ENCODE peak calls at places on chromosomes 16 and 17, in six cellular contexts. Z is uterus, H is fibroblast of the aortic adventitia, B is breast epithelium, C is tibial artery, Y is astrocyte of the spinal cord. S is an unnamed sample.

GRCh38 chr16:7888421-7888820 is 555.8 kb downstream of the RBFOX1 start:
- DNase-seq in Z (no peak), H (no peak), Y (no peak), B (no peak), C (no peak), S (no peak)

GRCh38 chr16:69187387-69187890 is 475 bp downstream of the SNTB2 start:
- DNase-seq in H (no peak), C (peak; percentile 51), Z (peak; percentile 53), Y (no peak), B (peak; percentile 66), S (no peak)

GRCh38 chr17:65158622-65159021 is 21.5 kb downstream of the RGS9 start:
- DNase-seq in Z (no peak), C (no peak), Y (no peak), H (no peak), B (no peak), S (no peak)

GRCh38 chr17:45700171-45701090 is 83.7 kb upstream of the CRHR1 start:
- DNase-seq in H (no peak), Y (no peak), Z (no peak), B (no peak), C (no peak), S (no peak)

GRCh38 chr16:15810411-15810810 is 46.4 kb downstream of the MYH11 start:
- DNase-seq in H (no peak), Y (no peak), Z (no peak), B (no peak), C (no peak), S (no peak)

GRCh38 chr17:142876-143784 is 5.8 kb downstream of the SCGB1C2 start:
- DNase-seq in H (no peak), Z (no peak), B (no peak), Y (no peak), C (peak; percentile 16), S (no peak)

GRCh38 chr16:80982646-80983045 is 24.0 kb downstream of the CMC2 start:
- DNase-seq in Y (no peak), H (no peak), C (no peak), Z (no peak), B (no peak), S (no peak)

GRCh38 chr17:44971776-44972483 is 3.8 kb upstream of the C1QL1 start:
- DNase-seq in C (no peak), Z (no peak), B (no peak), H (no peak), Y (peak; percentile 24), S (no peak)

GRCh38 chr16:22161999-22162657 is at the start of gene SDR42E2:
- DNase-seq in H (no peak), Z (no peak), B (no peak), Y (no peak), C (no peak), S (no peak)

GRCh38 chr17:2059837-2060658 is 5.1 kb downstream of the HIC1 start:
- DNase-seq in B (no peak), Z (no peak), C (no peak), Y (no peak), H (no peak), S (no peak)

GRCh38 chr17:83064021-83064731 is 15.2 kb upstream of the METRNL start:
- DNase-seq in C (peak; percentile 12), Z (peak; percentile 8), H (no peak), B (peak; percentile 50), Y (no peak), S (no peak)

GRCh38 chr17:339193-340061 is 13.2 kb downstream of the RPH3AL start:
- DNase-seq in B (peak; percentile 47), C (no peak), H (no peak), Z (no peak), Y (no peak), S (no peak)

GRCh38 chr16:8087597-8088279 is 502.6 kb downstream of the TMEM114 start:
- DNase-seq in Y (no peak), Z (no peak), C (no peak), B (no peak), H (no peak), S (no peak)

GRCh38 chr17:56424543-56425044 is 168.9 kb upstream of the NOG start:
- DNase-seq in Y (no peak), H (no peak), Z (no peak), B (no peak), C (no peak), S (no peak)

GRCh38 chr17:3038941-3039340 is 24.5 kb downstream of the OR1D5 start:
- DNase-seq in B (no peak), H (no peak), C (no peak), Y (no peak), Z (no peak), S (no peak)

GRCh38 chr17:49755681-49756283 is 8.1 kb downstream of the FAM117A start:
- DNase-seq in Z (no peak), B (no peak), H (no peak), Y (no peak), C (no peak), S (no peak)

GRCh38 chr17:32551186-32551955 is 64.6 kb downstream of the CDK5R1 start:
- DNase-seq in Z (no peak), Y (peak; percentile 78), B (no peak), H (peak; percentile 6), C (no peak), S (peak; percentile 71)

GRCh38 chr17:76274559-76274956 is 9.4 kb downstream of the UBALD2 start:
- DNase-seq in B (no peak), C (no peak), Y (no peak), Z (no peak), H (no peak), S (no peak)

GRCh38 chr16:53309457-53309856 is 124.8 kb upstream of the RBL2 start:
- DNase-seq in B (no peak), Z (no peak), Y (no peak), C (no peak), H (no peak), S (no peak)

GRCh38 chr16:19005561-19006445 is 22.1 kb downstream of the TMC7 start:
- DNase-seq in B (no peak), Y (peak; percentile 44), C (peak; percentile 23), H (peak; percentile 44), Z (peak; percentile 34), S (no peak)

GRCh38 chr17:70808596-70808995 is 639.3 kb downstream of the KCNJ2 start:
- DNase-seq in H (no peak), B (no peak), Y (no peak), Z (no peak), C (no peak), S (no peak)

GRCh38 chr17:35170968-35171771 is 23.0 kb downstream of the SLC35G3 start:
- DNase-seq in Y (peak; percentile 28), H (peak; percentile 60), C (no peak), B (no peak), Z (no peak), S (no peak)

GRCh38 chr16:20853981-20854620 is 46.1 kb downstream of the DCUN1D3 start:
- DNase-seq in H (no peak), B (no peak), C (no peak), Y (no peak), Z (no peak), S (no peak)

GRCh38 chr16:31213877-31214704 is at the start of gene TRIM72:
- DNase-seq in B (no peak), Z (no peak), Y (no peak), H (no peak), C (no peak), S (no peak)
- H3K4me3 ChIP-seq in B (peak within 1 kb of the TSS; percentile 41), Z (peak within 1 kb of the TSS; percentile 39), Y (peak within 1 kb of the TSS; percentile 28), H (peak within 1 kb of the TSS; percentile 58), C (peak within 1 kb of the TSS; percentile 45), S (peak within 1 kb of the TSS; percentile 41)

GRCh38 chr16:89925596-89926079 is 2.5 kb downstream of the TUBB3 start:
- DNase-seq in H (no peak), Z (no peak), B (no peak), C (no peak), Y (no peak), S (no peak)
- TF ChIP-seq CTCF in H (peak; percentile 16), Z (no peak), B (no peak), C (no peak), Y (no peak), S (peak; percentile 4)

DNA sequence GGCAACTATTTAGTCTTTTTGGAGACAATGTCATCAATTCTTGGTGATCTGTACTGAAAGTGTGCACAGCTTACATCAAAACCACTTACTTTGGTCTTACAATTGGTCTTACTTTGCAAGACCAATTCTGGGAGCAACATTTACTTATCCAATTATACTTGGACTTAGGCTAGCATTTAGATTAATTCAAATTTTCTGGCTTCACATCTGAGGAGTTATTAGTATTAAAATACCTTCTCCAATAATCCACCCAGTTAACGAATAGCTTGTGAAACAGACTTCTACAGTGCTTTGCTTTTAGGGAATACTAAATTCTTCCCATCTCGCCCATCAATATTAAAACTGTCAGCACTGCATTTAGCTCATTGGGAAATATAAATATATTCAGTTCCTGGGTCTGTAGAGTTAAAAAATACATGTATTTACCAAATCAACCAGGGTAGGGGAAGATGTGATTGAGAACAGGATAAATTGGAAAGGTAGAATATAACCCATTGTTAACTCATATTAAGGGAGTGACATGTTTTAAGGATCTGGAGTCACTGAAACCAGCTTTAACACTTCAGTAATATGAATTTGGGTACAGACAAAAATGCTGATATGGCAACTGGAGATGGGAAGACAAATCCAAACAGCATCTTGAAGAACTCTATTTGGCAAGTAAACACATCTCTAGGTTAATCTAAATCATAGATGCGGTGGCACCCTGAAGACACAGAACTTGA is 9.2 kb upstream of the VEZF1 start:
- DNase-seq in H (no peak), Z (no peak), C (no peak), Y (no peak), B (no peak), S (no peak)
- H3K4me3 ChIP-seq in H (no peak overlapping the region), Z (no peak overlapping the region), C (no peak overlapping the region), Y (no peak overlapping the region), B (no peak overlapping the region), S (no peak overlapping the region)

GRCh38 chr17:41910701-41911391 is 7.9 kb downstream of the ACLY start:
- DNase-seq in H (peak; percentile 97), Y (peak; percentile 99), B (no peak), Z (no peak), C (no peak), S (peak; percentile 90)

GRCh38 chr17:41913798-41914197 is 5.0 kb downstream of the ACLY start:
- DNase-seq in Z (no peak), C (no peak), Y (no peak), B (no peak), H (peak; percentile 22), S (no peak)

GRCh38 chr17:41915020-41915419 is 3.7 kb downstream of the ACLY start:
- DNase-seq in Z (no peak), C (no peak), B (no peak), H (no peak), Y (no peak), S (no peak)

GRCh38 chr17:41914358-41914766 is 4.4 kb downstream of the ACLY start:
- DNase-seq in C (no peak), Y (peak; percentile 30), H (peak; percentile 68), B (no peak), Z (no peak), S (no peak)

GRCh38 chr17:41912925-41913324 is 5.8 kb downstream of the ACLY start:
- DNase-seq in Z (no peak), H (no peak), Y (peak; percentile 39), C (no peak), B (no peak), S (no peak)
- TF ChIP-seq CTCF in Z (no peak), H (peak; percentile 31), Y (peak; percentile 36), C (no peak), B (no peak), S (peak; percentile 44)

DNA sequence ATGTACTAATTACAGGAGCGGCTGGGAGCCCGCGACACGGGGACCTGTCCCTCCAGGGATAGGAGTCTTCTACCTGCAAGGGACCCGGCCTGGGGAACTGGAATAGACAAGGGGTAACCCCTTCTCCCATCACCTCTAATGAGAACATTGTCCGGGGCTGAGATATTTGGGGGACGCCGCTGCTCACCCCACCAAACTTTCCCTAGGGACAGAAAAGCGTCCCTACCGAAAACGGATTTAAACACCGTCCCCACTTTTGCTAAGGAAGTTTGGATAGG is 3.4 kb upstream of the SOX9 start:
- DNase-seq in B (no peak), C (no peak), Z (no peak), H (no peak), Y (no peak), S (no peak)
- H3K4me3 ChIP-seq in B (peak overlapping the region; percentile 31), C (peak overlapping the region; percentile 33), Z (no peak overlapping the region), H (no peak overlapping the region), Y (peak overlapping the region; percentile 41), S (peak overlapping the region; percentile 47)

S was measured in astrocyte of the cerebellum.